ENCODE peak calls at places on chromosomes 7 and 10, in four cellular contexts. X is RWPE2, G is stomach, S is A549. A is an unnamed sample. For H3K4me1, the result is how much of the 10 kb centered on the place peaks cover.

GRCh38 chr7:56105508-56105907 is 768 bp downstream of the CHCHD2 start:
- DNase-seq in G (no peak), S (no peak), X (no peak), A (peak)

GRCh38 chr7:83021032-83021431 is 141.7 kb downstream of the PCLO start:
- DNase-seq in S (no peak), G (no peak), X (no peak), A (no peak)

GRCh38 chr10:121188005-121188404 is 336.8 kb downstream of the WDR11 start:
- DNase-seq in G (no peak), X (no peak), S (no peak), A (peak)

GRCh38 chr7:35647171-35647574 is 47.8 kb downstream of the HERPUD2 start:
- DNase-seq in X (no peak), S (no peak), G (no peak), A (peak)

GRCh38 chr7:75546272-75547015 is 54.3 kb downstream of the SPDYE5 start:
- DNase-seq in X (no peak), S (no peak), G (no peak), A (no peak)

GRCh38 chr10:15815242-15815885 is 44.9 kb downstream of the MINDY3 start:
- DNase-seq in X (no peak), G (no peak), S (no peak), A (no peak)

GRCh38 chr7:70356324-70356797 is 758.1 kb downstream of the AUTS2 start:
- DNase-seq in G (no peak), X (no peak), S (no peak), A (no peak)

GRCh38 chr7:11833431-11833830 is 1.4 kb upstream of the THSD7A start:
- DNase-seq in S (no peak), G (no peak), X (no peak), A (peak)

GRCh38 chr10:78038791-78039547 is 5.3 kb downstream of the RPS24 start:
- DNase-seq in G (no peak), X (no peak), S (no peak), A (no peak)
- H3K4me1 ChIP-seq in G (half or more), X (under half), S (half or more), A (under half)

GRCh38 chr10:22339761-22340361 is 5.4 kb upstream of the SPAG6 start:
- DNase-seq in G (no peak), S (no peak), X (no peak), A (no peak)
- H3K4me1 ChIP-seq in G (under half), S (under half), X (under half), A (under half)

DNA sequence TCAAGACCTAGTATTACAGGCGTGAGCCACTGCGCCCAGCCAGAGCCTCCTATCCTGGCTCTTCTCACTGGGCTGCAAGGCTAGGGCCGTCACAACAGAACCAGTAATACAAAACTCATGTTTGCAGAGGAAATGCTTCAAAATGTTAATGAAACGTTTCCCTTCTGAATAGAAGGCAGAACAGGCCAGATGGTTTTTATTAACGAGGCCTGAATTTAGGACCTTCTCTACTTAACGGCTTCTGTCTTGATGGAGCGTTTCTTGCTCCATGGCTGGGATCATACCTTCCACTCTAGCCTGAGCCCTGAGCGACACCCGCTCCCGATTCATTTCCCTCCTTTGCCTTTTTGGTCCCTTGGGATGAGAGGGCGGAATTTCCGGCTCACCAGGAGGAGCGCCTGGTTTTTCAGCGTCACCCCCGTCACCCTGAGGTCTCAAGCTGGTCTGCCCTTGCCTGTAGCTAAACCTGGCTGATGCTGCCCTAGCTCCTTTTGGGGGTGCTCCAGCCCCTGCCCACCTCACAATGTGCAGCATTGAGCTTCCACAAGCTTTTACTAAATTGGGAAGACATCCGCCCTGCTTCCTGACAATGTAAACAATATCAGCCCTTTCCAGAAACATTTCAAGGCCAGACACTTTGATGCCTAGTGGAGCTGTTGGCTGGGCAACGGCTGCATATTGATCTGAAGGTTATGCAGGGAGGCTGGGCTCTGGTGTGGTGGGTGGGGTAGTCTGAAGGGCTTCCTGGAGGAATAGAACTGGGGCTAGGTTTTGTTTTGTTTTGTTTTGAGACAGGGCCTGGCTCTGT is 5.2 kb downstream of the CLIP2 start:
- DNase-seq in S (no peak), G (no peak), X (no peak), A (no peak)
- H3K4me1 ChIP-seq in S (under half), G (half or more), X (under half), A (under half)

DNA sequence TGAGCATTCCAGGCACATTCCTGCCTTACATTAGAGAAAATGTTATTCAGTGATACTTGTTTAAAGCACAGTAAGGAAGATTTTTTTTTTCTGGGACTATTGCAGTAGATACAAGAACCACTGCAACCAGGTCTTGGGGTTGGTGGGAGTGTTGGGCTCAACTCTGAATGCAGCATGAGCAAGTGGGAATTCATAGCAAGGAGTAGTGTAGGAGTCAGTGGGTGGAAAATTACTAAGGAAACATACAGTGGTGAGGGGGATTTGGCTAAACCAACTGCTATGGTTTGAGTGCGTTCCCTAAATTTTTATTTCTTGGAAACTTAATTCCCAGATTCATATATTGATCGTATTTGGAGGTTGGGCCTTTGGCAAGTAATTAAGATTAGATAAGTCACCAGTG is 22.4 kb downstream of the WAC start:
- DNase-seq in G (no peak), S (no peak), X (no peak), A (no peak)
- H3K4me1 ChIP-seq in G (half or more), S (under half), X (half or more), A (under half)

DNA sequence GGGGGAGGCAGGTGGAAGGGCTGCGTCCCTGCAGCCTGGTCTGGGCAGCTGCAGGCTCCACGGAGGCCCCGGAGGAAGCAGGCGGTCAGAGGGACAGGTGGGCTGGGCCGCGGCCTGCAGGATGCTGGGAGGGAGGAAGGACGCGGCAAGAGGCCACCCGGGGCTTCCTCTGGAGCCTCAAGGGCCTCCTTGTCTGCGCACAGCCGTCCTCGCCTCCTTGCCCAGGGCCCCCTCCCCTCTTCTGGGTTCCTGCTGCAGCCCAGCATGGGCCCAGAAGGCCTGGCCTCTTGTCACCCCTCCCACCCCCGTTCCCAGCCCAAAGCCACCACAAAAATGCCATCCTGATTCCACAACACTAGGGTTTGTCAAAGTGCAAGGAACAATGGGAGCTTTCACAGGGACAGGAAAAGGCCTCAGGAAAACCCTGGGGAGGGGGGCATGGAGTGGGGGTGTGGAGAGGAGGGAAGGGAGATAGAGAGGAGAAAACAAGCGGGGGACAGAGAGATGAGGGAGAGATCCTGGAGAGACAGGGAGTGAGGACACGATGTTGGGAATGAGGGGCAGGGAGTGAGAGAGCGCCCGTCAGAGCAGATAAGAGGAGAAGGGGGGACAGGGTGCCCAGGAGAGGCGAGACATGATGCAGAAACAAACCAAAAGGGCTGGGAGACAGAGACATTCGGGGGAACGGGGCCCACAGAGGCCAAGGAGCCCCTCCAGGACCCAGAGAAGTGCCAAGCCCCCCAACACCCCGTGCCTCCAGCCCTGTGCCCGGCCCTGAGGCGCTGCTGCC is 41.8 kb downstream of the ZCCHC24 start:
- DNase-seq in S (no peak), X (no peak), G (no peak), A (peak)
- H3K4me1 ChIP-seq in S (under half), X (under half), G (under half), A (half or more)

A was measured in SJCRH30.